ENCODE peak calls at places on chromosomes 5 and 9, in eight cellular contexts. U, R, Z, V, B, P, E and A are unnamed samples.

GRCh38 chr9:114114364-114114763 is 15.3 kb upstream of the KIF12 start:
- DNase-seq in U (no peak), R (no peak), Z (no peak), V (no peak), B (peak; percentile 29), P (no peak), E (no peak), A (no peak)

GRCh38 chr5:78615697-78616096 is 32.9 kb downstream of the LHFPL2 start:
- DNase-seq in U (no peak), R (no peak), Z (no peak), V (no peak), B (peak; percentile 37), P (no peak), E (no peak), A (no peak)

GRCh38 chr9:38416461-38416860 is 7.8 kb downstream of the IGFBPL1 start:
- DNase-seq in U (peak; percentile 65), R (no peak), Z (no peak), V (no peak), B (no peak), P (no peak), E (no peak), A (no peak)

GRCh38 chr5:66987126-66987525 is 209.5 kb downstream of the CD180 start:
- DNase-seq in U (no peak), R (no peak), Z (no peak), V (no peak), B (no peak), P (no peak), E (peak; percentile 25), A (peak; percentile 72)

GRCh38 chr9:304519-305185 is 90.0 kb downstream of the DOCK8 start:
- DNase-seq in U (no peak), R (no peak), Z (no peak), V (no peak), B (no peak), P (no peak), E (peak; percentile 11), A (no peak)

GRCh38 chr9:101229606-101230005 is 155.2 kb downstream of the BAAT start:
- DNase-seq in U (no peak), R (no peak), Z (no peak), V (no peak), B (no peak), P (no peak), E (no peak), A (no peak)

GRCh38 chr9:107228648-107229047 is 54.4 kb upstream of the RAD23B start:
- DNase-seq in U (no peak), R (no peak), Z (no peak), V (no peak), B (no peak), P (no peak), E (no peak), A (no peak)

GRCh38 chr5:61468483-61468865 is 136.4 kb downstream of the ZSWIM6 start:
- DNase-seq in U (no peak), R (no peak), Z (no peak), V (no peak), B (no peak), P (no peak), E (no peak), A (no peak)

GRCh38 chr9:3517377-3518048 is 8.3 kb downstream of the RFX3 start:
- DNase-seq in U (no peak), R (no peak), Z (no peak), V (no peak), B (no peak), P (no peak), E (no peak), A (peak; percentile 12)

GRCh38 chr9:109411818-109412352 is 86.2 kb downstream of the PTPN3 start:
- DNase-seq in U (peak; percentile 37), R (no peak), Z (peak; percentile 16), V (peak; percentile 20), B (no peak), P (no peak), E (peak; percentile 14), A (peak; percentile 43)

GRCh38 chr9:82436480-82436879 is 447.9 kb downstream of the SPATA31D1 start:
- DNase-seq in U (no peak), R (no peak), Z (no peak), V (no peak), B (peak; percentile 9), P (no peak), E (peak; percentile 17), A (peak; percentile 17)

GRCh38 chr9:8907863-8908262 is 1108.3 kb upstream of the DMAC1 start:
- DNase-seq in U (no peak), R (no peak), Z (no peak), V (no peak), B (peak; percentile 20), P (no peak), E (no peak), A (no peak)

GRCh38 chr5:112883192-112883591 is 22.1 kb downstream of the SRP19 start:
- DNase-seq in U (no peak), R (no peak), Z (no peak), V (no peak), B (no peak), P (no peak), E (no peak), A (no peak)

GRCh38 chr5:158513490-158514301 is 586.0 kb downstream of the EBF1 start:
- DNase-seq in U (no peak), R (no peak), Z (no peak), V (no peak), B (no peak), P (no peak), E (peak; percentile 11), A (peak; percentile 28)

GRCh38 chr5:137221914-137222313 is 277.2 kb downstream of the SPOCK1 start:
- DNase-seq in U (no peak), R (no peak), Z (no peak), V (no peak), B (no peak), P (no peak), E (no peak), A (no peak)

GRCh38 chr9:130463141-130463540 is 18.4 kb downstream of the ASS1 start:
- DNase-seq in U (no peak), R (no peak), Z (no peak), V (no peak), B (no peak), P (no peak), E (no peak), A (no peak)

GRCh38 chr5:65142511-65143011 is 339.2 kb downstream of the ADAMTS6 start:
- DNase-seq in U (peak; percentile 85), R (no peak), Z (no peak), V (no peak), B (peak; percentile 45), P (no peak), E (peak; percentile 34), A (peak; percentile 54)

GRCh38 chr5:113371788-113372196 is 63.0 kb downstream of the TSSK1B start:
- DNase-seq in U (no peak), R (no peak), Z (no peak), V (no peak), B (no peak), P (no peak), E (no peak), A (no peak)